ENCODE peak calls at places on chromosomes 4 and X, in four cellular contexts. One of them, this sample, is unnamed. For H3K4me1, the result is how much of the 10 kb centered on the place peaks cover.

GRCh38 chr4:89737888-89738287 is 99.1 kb downstream of the SNCA start:
- DNase-seq in H9: no peak
- DNase-seq in H1: no peak
- DNase-seq in neural progenitor cell: no peak
- DNase-seq in this sample: no peak

GRCh38 chr4:34181311-34181808 is 2063.0 kb downstream of the ARAP2 start:
- DNase-seq in H9: no peak
- DNase-seq in H1: no peak
- DNase-seq in neural progenitor cell: no peak
- DNase-seq in this sample: no peak

GRCh38 chr4:20890752-20891151 is 190.5 kb downstream of the PACRGL start:
- DNase-seq in H9: no peak
- DNase-seq in H1: no peak
- DNase-seq in neural progenitor cell: no peak
- DNase-seq in this sample: no peak

GRCh38 chrX:130196453-130196852 is 24.7 kb downstream of the RAB33A start:
- DNase-seq in H9: no peak
- DNase-seq in H1: no peak
- DNase-seq in neural progenitor cell: no peak
- DNase-seq in this sample: no peak

GRCh38 chr4:175298119-175298518 is 380.0 kb downstream of the ADAM29 start:
- DNase-seq in H9: no peak
- DNase-seq in H1: no peak
- DNase-seq in neural progenitor cell: no peak
- DNase-seq in this sample: no peak

GRCh38 chrX:140664939-140665338 is 44.6 kb upstream of the LINC00632 start:
- DNase-seq in H9: no peak
- DNase-seq in H1: no peak
- DNase-seq in neural progenitor cell: no peak
- DNase-seq in this sample: no peak

GRCh38 chrX:130091976-130092522 is 18.2 kb downstream of the ELF4 start:
- DNase-seq in H9: peak
- DNase-seq in H1: no peak
- DNase-seq in neural progenitor cell: no peak
- DNase-seq in this sample: peak

GRCh38 chrX:110852180-110852579 is 56.6 kb upstream of the CHRDL1 start:
- DNase-seq in H9: no peak
- DNase-seq in H1: no peak
- DNase-seq in neural progenitor cell: peak
- DNase-seq in this sample: no peak

GRCh38 chrX:101217689-101218088 is 1.9 kb upstream of the DRP2 start:
- DNase-seq in H9: no peak
- DNase-seq in H1: no peak
- DNase-seq in neural progenitor cell: no peak
- DNase-seq in this sample: no peak

GRCh38 chr4:167028976-167029375 is 205.3 kb downstream of the SPOCK3 start:
- DNase-seq in H9: no peak
- DNase-seq in H1: no peak
- DNase-seq in neural progenitor cell: no peak
- DNase-seq in this sample: no peak

GRCh38 chrX:54810532-54810931 is 3.0 kb downstream of the MAGED2 start:
- DNase-seq in H9: no peak
- DNase-seq in H1: no peak
- DNase-seq in neural progenitor cell: no peak
- DNase-seq in this sample: no peak

GRCh38 chr4:156790866-156791265 is 180.7 kb downstream of the PDGFC start:
- DNase-seq in H9: no peak
- DNase-seq in H1: no peak
- DNase-seq in neural progenitor cell: peak
- DNase-seq in this sample: no peak

GRCh38 chr4:72895408-72895807 is 174.1 kb downstream of the COX18 start:
- DNase-seq in H9: no peak
- DNase-seq in H1: no peak
- DNase-seq in neural progenitor cell: peak
- DNase-seq in this sample: no peak

GRCh38 chr4:161658658-161659057 is 505.1 kb downstream of the FSTL5 start:
- DNase-seq in H9: no peak
- DNase-seq in H1: no peak
- DNase-seq in neural progenitor cell: no peak
- DNase-seq in this sample: no peak

GRCh38 chrX:24498975-24499374 is 33.9 kb downstream of the PDK3 start:
- DNase-seq in H9: no peak
- DNase-seq in H1: no peak
- DNase-seq in neural progenitor cell: no peak
- DNase-seq in this sample: no peak

GRCh38 chr4:53956053-53956452 is 108.4 kb downstream of the CHIC2 start:
- DNase-seq in H9: no peak
- DNase-seq in H1: no peak
- DNase-seq in neural progenitor cell: no peak
- DNase-seq in this sample: no peak

GRCh38 chr4:114857831-114858230 is 255.6 kb downstream of the NDST4 start:
- DNase-seq in H9: no peak
- DNase-seq in H1: no peak
- DNase-seq in neural progenitor cell: no peak
- DNase-seq in this sample: no peak

GRCh38 chr4:55178226-55179005 is 53.0 kb upstream of the KDR start:
- DNase-seq in H9: no peak
- DNase-seq in H1: no peak
- DNase-seq in neural progenitor cell: no peak
- DNase-seq in this sample: no peak

GRCh38 chr4:27790911-27791310 is 930.3 kb downstream of the STIM2 start:
- DNase-seq in H9: no peak
- DNase-seq in H1: no peak
- DNase-seq in neural progenitor cell: no peak
- DNase-seq in this sample: no peak

GRCh38 chrX:45621356-45622041 is 420.8 kb upstream of the DIPK2B start:
- DNase-seq in H9: no peak
- DNase-seq in H1: no peak
- DNase-seq in neural progenitor cell: no peak
- DNase-seq in this sample: no peak

GRCh38 chrX:52271212-52271611 is 86.5 kb downstream of the MAGED4 start:
- DNase-seq in H9: peak
- DNase-seq in H1: peak
- DNase-seq in neural progenitor cell: peak
- DNase-seq in this sample: no peak

DNA sequence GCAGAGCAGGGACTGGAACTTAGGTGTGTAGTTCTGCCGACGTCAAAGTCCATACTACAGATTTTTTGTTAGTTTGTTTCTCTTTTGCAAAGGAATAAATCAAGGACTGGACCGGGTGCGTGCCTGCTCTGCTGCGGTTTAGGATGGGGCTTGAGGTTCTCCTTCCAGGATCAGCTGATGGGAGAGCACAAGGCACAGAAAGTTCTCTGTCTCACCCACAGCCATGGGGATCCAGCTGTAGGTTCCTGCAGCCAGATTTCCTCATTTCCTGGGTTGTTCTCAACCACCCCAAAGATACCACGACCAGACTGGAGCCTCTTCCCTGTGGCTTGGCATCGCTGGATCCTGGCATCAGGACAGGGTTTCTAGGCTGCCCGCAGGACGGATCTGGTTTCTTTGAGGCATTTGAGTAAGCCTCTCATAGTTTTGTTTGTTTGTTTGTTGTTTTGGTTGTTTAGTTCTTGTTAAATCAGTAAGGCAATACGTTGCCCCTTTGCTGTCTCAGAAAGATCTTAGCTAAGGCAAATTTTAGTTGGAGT is 789 bp upstream of the SRPX start:
- DNase-seq in H9: no peak
- DNase-seq in H1: no peak
- DNase-seq in neural progenitor cell: no peak
- DNase-seq in this sample: no peak
- H3K9ac ChIP-seq in H9: peak
- H3K9ac ChIP-seq in H1: no peak
- H3K9ac ChIP-seq in neural progenitor cell: no peak
- H3K9ac ChIP-seq in this sample: no peak

GRCh38 chr4:7202391-7202790 is 10.1 kb downstream of the SORCS2 start:
- DNase-seq in H9: no peak
- DNase-seq in H1: no peak
- DNase-seq in neural progenitor cell: no peak
- DNase-seq in this sample: no peak
- H3K4me1 ChIP-seq in H9: under half
- H3K4me1 ChIP-seq in H1: under half
- H3K4me1 ChIP-seq in neural progenitor cell: under half
- H3K4me1 ChIP-seq in this sample: under half

GRCh38 chr4:102616661-102617060 is 115.5 kb downstream of the NFKB1 start:
- DNase-seq in H9: peak
- DNase-seq in H1: no peak
- DNase-seq in neural progenitor cell: peak
- DNase-seq in this sample: no peak

GRCh38 chr4:102623622-102624021 is 122.5 kb downstream of the NFKB1 start:
- DNase-seq in H9: peak
- DNase-seq in H1: peak
- DNase-seq in neural progenitor cell: peak
- DNase-seq in this sample: no peak

GRCh38 chr4:102625232-102625930 is 124.2 kb downstream of the NFKB1 start:
- DNase-seq in H9: peak
- DNase-seq in H1: no peak
- DNase-seq in neural progenitor cell: peak
- DNase-seq in this sample: peak

DNA sequence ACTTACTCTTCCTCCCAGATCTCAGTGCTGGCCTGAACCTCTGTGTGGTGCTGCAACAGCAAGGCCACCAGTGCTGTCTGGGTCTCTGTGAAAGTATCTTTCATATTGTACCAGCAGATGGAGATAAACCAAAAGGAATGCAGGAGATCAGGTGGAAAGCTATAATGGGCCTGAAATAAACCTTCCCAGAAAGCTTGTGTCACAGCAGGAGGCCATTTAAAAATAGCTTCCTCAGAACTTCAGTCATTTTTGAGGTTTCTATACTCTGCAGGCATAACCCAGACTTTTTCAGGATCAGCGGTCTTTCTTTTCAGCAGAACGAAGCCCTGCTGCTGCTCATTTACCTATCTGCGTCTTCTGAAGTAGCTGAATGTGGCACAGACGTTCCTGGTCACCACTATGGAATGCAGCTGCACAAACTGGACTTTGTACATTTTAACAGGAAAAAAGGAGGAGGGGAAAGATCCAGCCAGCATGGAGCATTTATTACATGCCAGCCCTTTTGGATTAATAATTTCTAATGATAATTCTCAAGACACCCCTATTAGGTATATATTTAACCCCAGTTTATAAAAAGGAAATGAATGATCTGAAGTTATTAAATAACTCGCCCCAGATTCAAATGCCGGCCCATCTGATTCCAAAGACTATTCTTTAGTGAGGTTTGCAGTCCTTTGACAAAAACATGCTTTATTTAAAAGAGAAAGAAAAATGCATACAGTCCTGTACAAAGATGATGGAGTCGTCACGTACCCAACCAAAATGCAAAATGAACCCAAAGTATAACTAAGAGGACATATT is 119.7 kb downstream of the NFKB1 start:
- DNase-seq in H9: no peak
- DNase-seq in H1: no peak
- DNase-seq in neural progenitor cell: peak
- DNase-seq in this sample: no peak
- TF ChIP-seq CTCF in H9: peak
- TF ChIP-seq CTCF in H1: no peak
- TF ChIP-seq CTCF in neural progenitor cell: peak
- TF ChIP-seq CTCF in this sample: peak

DNA sequence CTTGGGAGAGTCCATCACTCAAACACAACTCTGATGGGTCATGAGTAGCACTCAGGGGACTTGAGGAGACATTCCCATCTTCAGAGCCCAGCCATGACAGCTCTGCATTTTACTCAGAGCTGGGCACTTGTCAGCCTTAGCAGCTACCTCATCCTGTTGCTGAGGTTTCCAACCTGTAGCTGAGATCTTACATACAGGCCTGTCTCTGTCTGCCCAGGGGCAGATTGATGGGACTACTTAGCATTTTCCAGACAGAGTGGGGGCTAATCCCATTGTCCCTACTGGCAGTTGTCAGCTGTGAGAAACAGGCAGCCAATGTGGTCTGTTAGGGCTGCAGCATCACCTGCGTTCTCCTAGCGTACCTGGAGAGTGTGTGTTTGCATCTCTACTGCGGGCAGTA is 3.5 kb downstream of the FHDC1 start:
- DNase-seq in H9: no peak
- DNase-seq in H1: no peak
- DNase-seq in neural progenitor cell: peak
- DNase-seq in this sample: no peak
- H3K9ac ChIP-seq in H9: no peak
- H3K9ac ChIP-seq in H1: no peak
- H3K9ac ChIP-seq in neural progenitor cell: no peak
- H3K9ac ChIP-seq in this sample: no peak

DNA sequence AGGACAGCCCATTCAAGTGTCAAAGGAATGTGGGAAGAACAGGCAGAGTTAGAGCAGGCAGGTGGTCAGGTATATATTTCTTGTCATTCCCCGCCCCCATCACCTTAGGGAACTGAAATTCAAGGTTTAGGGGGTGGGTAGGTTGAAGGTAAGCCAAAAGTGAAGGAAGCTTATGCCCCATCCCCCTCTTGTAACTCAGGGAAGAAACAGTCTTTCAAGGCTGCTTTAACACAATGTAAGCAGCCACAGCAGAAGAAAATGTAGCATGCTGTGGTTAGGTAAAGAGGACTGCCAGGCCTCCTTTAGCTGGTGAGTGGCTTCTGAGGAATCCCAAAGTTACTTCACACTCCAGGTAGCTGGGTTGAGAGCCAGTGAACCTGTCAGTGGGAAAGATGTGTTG is 122.3 kb downstream of the RS1 start:
- DNase-seq in H9: no peak
- DNase-seq in H1: no peak
- DNase-seq in neural progenitor cell: no peak
- DNase-seq in this sample: no peak
- H3K4me1 ChIP-seq in H9: under half
- H3K4me1 ChIP-seq in H1: under half
- H3K4me1 ChIP-seq in neural progenitor cell: under half
- H3K4me1 ChIP-seq in this sample: under half

GRCh38 chrX:42714981-42715688 is 62.8 kb downstream of the PPP1R2C start:
- DNase-seq in H9: peak
- DNase-seq in H1: peak
- DNase-seq in neural progenitor cell: peak
- DNase-seq in this sample: peak
- TF ChIP-seq CTCF in H9: peak
- TF ChIP-seq CTCF in H1: peak
- TF ChIP-seq CTCF in neural progenitor cell: peak
- TF ChIP-seq CTCF in this sample: peak